ENCODE peak calls at places on chromosomes 11 and 22, in seven cellular contexts. W is cardiac muscle cell, H is spleen, P is astrocyte of the spinal cord, X is mucosa of descending colon, V is uterus, Z is psoas muscle. L is an unnamed sample.

GRCh38 chr11:19472679-19473078 is 231.9 kb upstream of the E2F8 start:
- DNase-seq in W (no peak), H (no peak), P (peak), X (no peak), V (no peak), Z (no peak), L (peak)

GRCh38 chr11:44774131-44774530 is 47.4 kb downstream of the TSPAN18 start:
- DNase-seq in W (peak), H (peak), P (no peak), X (no peak), V (peak), Z (peak), L (no peak)

GRCh38 chr22:39935622-39936021 is 24.6 kb upstream of the TMA7B start:
- DNase-seq in W (no peak), H (no peak), P (no peak), X (no peak), V (no peak), Z (no peak), L (no peak)

GRCh38 chr22:21796231-21796630 is 60.6 kb upstream of the YPEL1 start:
- DNase-seq in W (no peak), H (no peak), P (no peak), X (no peak), V (no peak), Z (no peak), L (no peak)

GRCh38 chr11:111772535-111772934 is 6.3 kb upstream of the PPP2R1B start:
- DNase-seq in W (no peak), H (no peak), P (no peak), X (no peak), V (no peak), Z (no peak), L (no peak)

GRCh38 chr11:134518616-134519389 is 106.8 kb upstream of the B3GAT1 start:
- DNase-seq in W (no peak), H (peak), P (no peak), X (no peak), V (no peak), Z (peak), L (no peak)

GRCh38 chr11:118132385-118133151 is 20.1 kb downstream of the SCN4B start:
- DNase-seq in W (no peak), H (no peak), P (no peak), X (no peak), V (no peak), Z (no peak), L (no peak)

GRCh38 chr11:122045181-122045586 is 70.8 kb downstream of the BLID start:
- DNase-seq in W (no peak), H (no peak), P (peak), X (no peak), V (no peak), Z (no peak), L (peak)

GRCh38 chr11:62122076-62122475 is 1.7 kb upstream of the INCENP start:
- DNase-seq in W (peak), H (no peak), P (no peak), X (no peak), V (no peak), Z (no peak), L (no peak)

GRCh38 chr22:25900390-25900789 is 158.4 kb downstream of the MYO18B start:
- DNase-seq in W (no peak), H (no peak), P (no peak), X (no peak), V (no peak), Z (no peak), L (no peak)

GRCh38 chr11:26842458-26842841 is 120.6 kb upstream of the SLC5A12 start:
- DNase-seq in W (no peak), H (no peak), P (no peak), X (no peak), V (no peak), Z (no peak), L (no peak)

GRCh38 chr11:121968638-121969037 is 147.4 kb downstream of the BLID start:
- DNase-seq in W (no peak), H (no peak), P (no peak), X (no peak), V (no peak), Z (no peak), L (peak)

GRCh38 chr11:104462346-104462745 is 298.4 kb upstream of the PDGFD start:
- DNase-seq in W (no peak), H (no peak), P (peak), X (no peak), V (peak), Z (no peak), L (peak)

GRCh38 chr22:37206118-37206840 is 6.0 kb downstream of the SSTR3 start:
- DNase-seq in W (no peak), H (peak), P (no peak), X (no peak), V (no peak), Z (peak), L (no peak)

GRCh38 chr11:117435296-117435695 is 107.6 kb downstream of the CEP164 start:
- DNase-seq in W (no peak), H (peak), P (no peak), X (no peak), V (no peak), Z (no peak), L (no peak)

GRCh38 chr22:37669586-37669985 is 5.8 kb upstream of the LGALS1 start:
- DNase-seq in W (no peak), H (no peak), P (no peak), X (no peak), V (no peak), Z (no peak), L (no peak)

GRCh38 chr22:22855617-22856308 is 31.9 kb upstream of the IGLL5 start:
- DNase-seq in W (no peak), H (no peak), P (no peak), X (no peak), V (no peak), Z (no peak), L (peak)

GRCh38 chr11:29272019-29272654 is 744.7 kb downstream of the KCNA4 start:
- DNase-seq in W (no peak), H (no peak), P (peak), X (no peak), V (no peak), Z (peak), L (peak)
- TF ChIP-seq CTCF in W (peak), H (no peak), P (peak), X (no peak), V (no peak), Z (no peak), L (peak)

GRCh38 chr11:107438148-107438547 is 19.5 kb downstream of the CWF19L2 start:
- DNase-seq in W (no peak), H (no peak), P (no peak), X (no peak), V (no peak), Z (no peak), L (no peak)
- H3K4me3 ChIP-seq in W (no peak), H (no peak), P (no peak), X (no peak), V (no peak), Z (no peak), L (no peak)

DNA sequence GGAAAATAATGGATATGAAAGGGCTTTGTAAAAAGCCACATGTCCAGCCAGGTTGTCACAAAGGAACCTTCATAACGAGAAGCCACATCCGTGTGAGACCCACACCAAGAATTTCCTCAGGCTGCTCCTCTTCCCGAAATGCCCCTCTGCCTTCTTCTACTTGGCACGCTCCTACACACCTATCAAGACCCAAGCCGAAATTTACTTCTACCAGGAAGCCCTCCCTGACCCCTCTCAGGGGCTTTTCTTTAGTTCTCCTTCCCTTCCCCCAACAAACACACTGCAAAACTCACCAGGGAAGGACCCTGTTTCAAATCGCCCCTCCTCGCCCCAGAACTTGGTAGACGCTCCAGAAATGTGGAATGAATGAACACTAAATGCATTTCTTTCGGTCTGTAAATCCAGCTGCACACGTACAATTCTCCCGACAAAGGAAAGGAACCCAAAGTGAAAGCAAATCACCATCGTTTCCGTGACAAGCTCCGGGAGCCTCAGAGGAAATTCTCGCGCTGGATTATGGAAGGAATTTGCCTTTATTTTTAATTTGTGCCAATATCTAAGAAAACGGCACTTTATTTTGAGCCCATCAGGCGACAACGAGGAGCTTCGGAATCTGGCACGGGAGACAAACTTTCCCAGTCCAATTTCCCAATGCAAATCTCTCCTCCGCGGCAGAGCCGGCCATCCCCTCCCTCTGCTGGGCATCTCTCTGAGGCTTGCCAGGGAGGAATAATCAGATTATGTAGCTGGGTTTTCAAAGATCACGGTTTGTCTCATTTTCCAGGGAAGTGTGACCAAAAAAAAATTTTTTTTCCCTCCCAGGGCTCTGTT is 13.2 kb upstream of the SHISAL1 start:
- DNase-seq in W (no peak), H (no peak), P (peak), X (no peak), V (no peak), Z (no peak), L (peak)
- TF ChIP-seq CTCF in W (peak), H (no peak), P (peak), X (no peak), V (peak), Z (no peak), L (peak)

GRCh38 chr11:120195601-120196289 is 15.1 kb upstream of the OAF start:
- DNase-seq in W (no peak), H (peak), P (no peak), X (no peak), V (no peak), Z (peak), L (no peak)
- H3K4me3 ChIP-seq in W (no peak), H (no peak), P (no peak), X (no peak), V (no peak), Z (no peak), L (no peak)

GRCh38 chr11:8309862-8310261 is 46.2 kb upstream of the LMO1 start:
- DNase-seq in W (peak), H (no peak), P (no peak), X (no peak), V (no peak), Z (peak), L (no peak)
- TF ChIP-seq CTCF in W (no peak), H (no peak), P (no peak), X (no peak), V (no peak), Z (peak), L (no peak)

DNA sequence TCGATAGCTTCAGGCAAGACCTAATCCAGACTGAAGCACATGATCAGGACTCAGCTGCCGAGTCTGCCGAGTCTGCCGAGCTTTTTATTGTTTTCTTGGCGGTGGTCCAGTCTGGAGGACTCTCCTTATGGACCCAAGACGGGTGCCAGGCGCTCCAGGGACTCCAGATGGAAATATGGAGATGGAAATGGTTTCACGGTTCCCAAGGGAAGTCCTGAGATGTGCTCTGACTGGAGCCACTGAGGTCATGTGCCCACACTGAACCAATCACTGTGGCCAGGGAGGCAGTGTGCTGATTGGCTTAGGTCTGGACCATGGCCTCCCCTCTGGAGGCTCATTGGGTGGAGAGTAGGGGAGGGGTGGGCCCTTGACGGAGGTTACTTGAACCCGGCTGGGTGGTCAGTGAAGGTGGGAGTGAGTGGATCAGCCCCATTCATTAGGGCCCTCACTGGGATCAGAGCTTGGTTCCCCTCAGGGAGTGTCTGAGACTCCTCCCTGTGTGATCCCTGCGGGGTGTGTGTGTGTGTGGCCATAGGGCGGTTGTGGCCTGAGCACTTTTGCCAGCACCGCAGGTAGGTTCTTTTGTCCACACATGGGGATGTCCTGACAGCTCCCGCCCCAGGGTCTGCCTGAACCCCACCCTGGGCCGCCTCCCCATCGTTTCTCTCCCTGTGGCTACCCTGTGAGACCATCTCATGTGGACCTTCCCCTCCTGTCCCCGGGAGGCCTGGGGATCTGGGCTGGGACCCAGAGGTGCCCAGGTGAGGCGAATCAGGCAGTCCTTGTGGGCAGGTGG is 14.0 kb downstream of the RPS6KA4 start:
- DNase-seq in W (no peak), H (no peak), P (no peak), X (no peak), V (no peak), Z (no peak), L (peak)
- H3K4me3 ChIP-seq in W (no peak), H (no peak), P (no peak), X (no peak), V (no peak), Z (no peak), L (no peak)

L was measured in choroid plexus epithelial cell.